ENCODE peak calls at places on chromosomes 16 and 17, in eight cellular contexts. M is cardiac muscle cell; R is fibroblast of lung; B is adrenal gland; G is PC-3; Y is GM23248; S is lung; W is CD4-positive, CD25-positive, alpha-beta regulatory T cell. L is an unnamed sample. For H3K9me3, the result is how much of the 10 kb centered on the place peaks cover.

GRCh38 chr16:85428899-85429775 is 184.0 kb upstream of the GSE1 start:
- DNase-seq in W (no peak), R (no peak), M (no peak), S (no peak), G (no peak), Y (no peak), B (no peak), L (no peak)

GRCh38 chr17:78780852-78781338 is 1.2 kb downstream of the CYTH1 start:
- DNase-seq in S (no peak), B (no peak), R (peak), M (no peak), W (no peak), G (no peak), Y (peak), L (no peak)

GRCh38 chr16:4263504-4264436 is 9.1 kb downstream of the TFAP4 start:
- DNase-seq in S (peak), G (no peak), Y (peak), R (peak), M (peak), B (peak), W (no peak), L (peak)

GRCh38 chr16:85309656-85310587 is 197.7 kb upstream of the CIBAR2 start:
- DNase-seq in R (no peak), S (no peak), W (no peak), G (no peak), Y (no peak), B (no peak), M (no peak), L (no peak)

GRCh38 chr17:66715745-66716156 is 119.2 kb upstream of the CACNG5 start:
- DNase-seq in W (no peak), R (peak), M (peak), S (no peak), G (peak), B (no peak), Y (peak), L (peak)

GRCh38 chr16:58367252-58367651 is 25.0 kb upstream of the GINS3 start:
- DNase-seq in R (no peak), G (no peak), W (no peak), B (no peak), Y (no peak), S (no peak), M (no peak), L (no peak)

GRCh38 chr17:36205637-36206458 is 5.0 kb upstream of the CCL4L2 start:
- DNase-seq in W (no peak), Y (no peak), S (no peak), G (no peak), R (no peak), M (no peak), B (no peak), L (no peak)

GRCh38 chr16:28063611-28064061 is at the start of gene GSG1L:
- DNase-seq in S (no peak), Y (peak), M (no peak), G (no peak), B (no peak), W (no peak), R (no peak), L (no peak)

GRCh38 chr16:80362816-80363215 is 178.0 kb upstream of the DYNLRB2 start:
- DNase-seq in W (no peak), Y (no peak), S (no peak), M (no peak), R (no peak), B (no peak), G (no peak), L (no peak)

GRCh38 chr16:28820016-28820415 is 2.8 kb upstream of the ATXN2L start:
- DNase-seq in B (no peak), M (no peak), Y (no peak), R (no peak), S (no peak), G (no peak), W (no peak), L (no peak)

GRCh38 chr16:48936811-48937210 is 326.8 kb upstream of the N4BP1 start:
- DNase-seq in M (no peak), W (no peak), Y (no peak), S (no peak), B (no peak), G (no peak), R (no peak), L (no peak)

DNA sequence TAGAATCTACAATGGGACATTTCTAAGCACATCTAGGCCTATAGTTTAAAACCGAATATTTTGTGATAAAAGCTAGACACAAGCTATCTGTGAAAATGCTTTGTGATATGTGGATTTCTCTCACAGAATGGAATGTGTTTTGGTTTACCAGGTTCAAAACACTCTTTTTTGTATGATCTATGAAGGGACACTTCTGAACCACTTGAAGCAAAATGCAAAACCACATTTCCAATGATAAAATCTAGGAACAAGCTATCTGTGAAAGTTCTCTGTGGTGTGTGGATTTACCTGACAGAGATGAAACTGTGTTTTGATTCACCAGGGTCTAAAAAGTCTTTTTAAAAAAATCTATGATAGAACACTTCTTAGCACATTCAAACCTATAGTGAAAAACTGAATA is 2192.4 kb downstream of the TP53TG3F start:
- DNase-seq in B (no peak), Y (no peak), M (no peak), R (no peak), S (no peak), G (no peak), W (no peak), L (no peak)
- H3K9me3 ChIP-seq in B (under half), Y (under half), M (under half), R (under half), S (under half), G (under half), W (under half), L (under half)

DNA sequence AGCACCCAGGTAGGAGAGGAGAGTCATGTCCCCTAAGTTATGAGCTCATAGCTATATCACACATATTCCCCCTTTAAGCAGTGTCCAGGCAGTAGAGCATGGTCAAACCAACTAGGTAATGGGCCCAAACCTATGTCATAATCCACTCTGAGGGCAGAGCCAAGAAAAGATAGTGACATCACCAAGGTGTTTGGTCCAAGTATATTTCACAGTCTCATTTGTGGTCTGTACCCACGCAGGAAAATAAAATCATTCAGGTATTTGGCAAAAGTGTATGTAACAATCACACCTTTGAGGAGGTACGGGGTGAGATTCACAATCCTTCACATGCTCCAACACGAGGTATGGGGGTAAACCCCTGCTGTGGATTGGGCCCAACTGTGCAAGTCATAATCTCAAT is 2112.8 kb downstream of the TP53TG3F start:
- DNase-seq in B (no peak), Y (no peak), W (no peak), S (no peak), G (no peak), R (no peak), M (no peak), L (no peak)
- H3K9me3 ChIP-seq in B (under half), Y (under half), W (under half), S (under half), G (under half), R (under half), M (under half), L (under half)

DNA sequence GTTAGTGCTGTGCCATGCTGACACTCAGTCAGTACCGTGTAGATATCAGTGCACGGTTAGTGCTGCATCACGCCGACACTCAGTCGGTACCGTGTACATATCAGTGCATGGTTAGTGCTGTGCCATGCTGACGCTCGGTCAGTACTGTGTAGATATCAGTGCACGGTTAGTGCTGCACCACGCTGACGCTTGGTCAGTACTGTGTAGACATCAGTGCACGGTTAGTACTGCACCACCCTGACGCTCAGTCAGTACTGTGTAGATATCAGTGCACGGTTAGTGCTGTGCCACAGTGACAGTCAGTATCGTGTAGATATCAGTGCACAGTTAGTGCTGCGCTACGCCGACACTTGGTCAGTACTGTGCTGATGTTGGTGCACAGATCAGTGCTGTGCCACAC is 102.8 kb upstream of the ZNF469 start:
- DNase-seq in B (no peak), S (no peak), W (no peak), R (no peak), Y (no peak), G (no peak), M (no peak), L (no peak)
- H3K9me3 ChIP-seq in B (under half), S (under half), W (under half), R (under half), Y (under half), G (under half), M (under half), L (under half)

DNA sequence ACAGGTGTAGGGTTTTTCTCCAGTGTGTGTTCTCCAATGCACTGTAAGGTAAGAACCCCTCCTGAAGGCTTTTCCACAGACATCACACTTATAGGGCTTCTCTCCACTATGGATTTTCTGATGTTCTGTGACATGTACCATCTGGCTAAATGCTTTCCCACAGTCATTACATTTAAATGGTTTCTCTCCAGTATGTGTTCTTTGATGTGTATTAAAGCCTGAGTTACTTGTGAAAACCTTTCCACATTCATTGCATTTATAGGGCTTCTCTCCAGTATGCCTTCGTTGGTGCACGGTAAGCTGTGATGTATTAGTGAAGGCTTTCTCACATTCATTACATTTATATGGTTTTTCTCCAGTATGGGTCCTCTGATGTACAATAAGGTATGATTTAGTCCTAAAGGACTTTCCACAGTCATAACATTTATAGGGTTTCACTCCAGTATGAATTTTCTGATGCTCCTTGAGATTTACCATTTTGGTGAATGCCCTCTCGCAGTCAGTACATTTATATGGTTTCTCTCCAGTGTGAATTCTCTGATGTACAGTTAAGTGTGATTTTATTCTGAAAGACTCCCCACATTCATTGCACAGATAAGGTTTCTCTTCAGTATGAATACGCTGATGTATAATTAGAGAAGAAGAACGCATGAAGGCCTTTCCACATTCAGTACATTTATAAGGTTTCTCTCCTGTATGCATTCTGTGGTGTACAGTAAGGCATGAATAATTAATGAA is 30.9 kb downstream of the ZNF624 start:
- DNase-seq in S (no peak), G (no peak), W (no peak), R (no peak), Y (no peak), M (no peak), B (no peak), L (no peak)
- H3K9me3 ChIP-seq in S (under half), G (half or more), W (half or more), R (under half), Y (under half), M (under half), B (under half), L (half or more)

GRCh38 chr17:80660527-80661198 is 116.0 kb downstream of the RPTOR start:
- DNase-seq in G (no peak), B (no peak), R (no peak), S (no peak), Y (no peak), M (no peak), W (no peak), L (no peak)

GRCh38 chr17:80657561-80657960 is 112.9 kb downstream of the RPTOR start:
- DNase-seq in Y (no peak), W (no peak), B (no peak), S (no peak), M (no peak), R (no peak), G (no peak), L (no peak)

GRCh38 chr17:80658821-80659220 is 114.2 kb downstream of the RPTOR start:
- DNase-seq in W (no peak), S (no peak), Y (no peak), R (no peak), B (no peak), M (no peak), G (no peak), L (no peak)

GRCh38 chr17:80662557-80662956 is 117.9 kb downstream of the RPTOR start:
- DNase-seq in B (no peak), R (no peak), W (no peak), G (no peak), S (no peak), Y (no peak), M (no peak), L (no peak)

DNA sequence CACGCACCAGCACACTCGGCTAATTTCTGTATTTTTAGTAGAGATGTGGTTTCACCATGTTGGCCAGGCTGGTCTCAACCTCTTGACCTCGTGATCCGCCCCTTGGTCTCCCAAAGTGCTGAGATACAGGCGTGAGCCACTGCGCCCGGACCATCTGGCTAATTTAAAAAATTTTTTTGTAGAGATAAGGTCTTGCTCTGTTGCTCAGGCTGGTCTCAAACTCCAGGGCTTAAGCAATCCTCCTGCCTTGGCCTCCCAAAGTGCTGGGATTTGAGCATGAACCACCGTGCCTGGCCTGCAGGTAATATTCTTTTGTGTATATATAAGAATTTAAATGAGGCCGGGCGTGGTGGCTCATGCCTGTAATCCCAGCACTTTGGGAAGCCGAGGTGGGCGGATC is 115.0 kb downstream of the RPTOR start:
- DNase-seq in M (no peak), S (no peak), Y (no peak), G (no peak), B (no peak), W (no peak), R (no peak), L (no peak)
- H3K9me3 ChIP-seq in M (under half), S (under half), Y (under half), G (under half), B (under half), W (under half), R (under half), L (under half)